ENCODE peak calls at places on chromosomes 7 and 10, in five cellular contexts. N is K562, T is stomach, I is prostate gland, X is upper lobe of left lung. G is an unnamed sample.

GRCh38 chr10:71854031-71854430 is 3.0 kb upstream of the PSAP start:
- DNase-seq in N (no peak), T (no peak), I (no peak), X (no peak), G (no peak)

GRCh38 chr10:580796-581195 is 108.7 kb downstream of the DIP2C start:
- DNase-seq in N (no peak), T (no peak), I (no peak), X (no peak), G (no peak)

GRCh38 chr10:126926568-126926967 is 21.3 kb downstream of the DOCK1 start:
- DNase-seq in N (no peak), T (no peak), I (no peak), X (no peak), G (no peak)

GRCh38 chr7:1256621-1257020 is 23.9 kb downstream of the UNCX start:
- DNase-seq in N (no peak), T (no peak), I (no peak), X (no peak), G (no peak)

GRCh38 chr7:44051611-44052220 is 7.2 kb downstream of the DBNL start:
- DNase-seq in N (no peak), T (no peak), I (no peak), X (no peak), G (no peak)

GRCh38 chr7:29207469-29207868 is 12.9 kb downstream of the CHN2 start:
- DNase-seq in N (no peak), T (no peak), I (no peak), X (no peak), G (no peak)

GRCh38 chr10:101818958-101819633 is 852 bp upstream of the OGA start:
- DNase-seq in N (peak), T (no peak), I (peak), X (no peak), G (no peak)

GRCh38 chr7:75740846-75741497 is 2.2 kb upstream of the HIP1 start:
- DNase-seq in N (peak), T (peak), I (no peak), X (no peak), G (no peak)

GRCh38 chr7:45582136-45582742 is 8.1 kb downstream of the ADCY1 start:
- DNase-seq in N (no peak), T (peak), I (no peak), X (no peak), G (no peak)

GRCh38 chr10:9613338-9613737 is 1404.3 kb upstream of the CELF2 start:
- DNase-seq in N (no peak), T (no peak), I (no peak), X (no peak), G (no peak)

GRCh38 chr7:155993420-155994252 is 181.4 kb upstream of the SHH start:
- DNase-seq in N (no peak), T (peak), I (peak), X (peak), G (no peak)

GRCh38 chr7:103811997-103812396 is 177.5 kb downstream of the RELN start:
- DNase-seq in N (no peak), T (no peak), I (peak), X (no peak), G (no peak)

GRCh38 chr10:3786295-3786981 is 1.4 kb upstream of the KLF6 start:
- DNase-seq in N (peak), T (no peak), I (no peak), X (peak), G (no peak)

GRCh38 chr10:21534611-21535493 is 820 bp downstream of the MLLT10 start:
- DNase-seq in N (peak), T (peak), I (peak), X (peak), G (peak)

GRCh38 chr7:38374507-38374906 is 101.1 kb upstream of the TARP start:
- DNase-seq in N (peak), T (no peak), I (no peak), X (no peak), G (no peak)

GRCh38 chr10:44958196-44958896 is 1.3 kb upstream of the RASSF4 start:
- DNase-seq in N (no peak), T (no peak), I (no peak), X (no peak), G (no peak)

GRCh38 chr7:158655931-158656441 is 48.6 kb downstream of the NCAPG2 start:
- DNase-seq in N (no peak), T (no peak), I (no peak), X (no peak), G (peak)

GRCh38 chr10:127374901-127375300 is 174.2 kb upstream of the NPS start:
- DNase-seq in N (no peak), T (no peak), I (no peak), X (no peak), G (no peak)

GRCh38 chr10:110500515-110500905 is 2.8 kb downstream of the DUSP5 start:
- DNase-seq in N (no peak), T (no peak), I (no peak), X (no peak), G (no peak)

GRCh38 chr7:25549315-25549933 is 321.1 kb upstream of the NPVF start:
- DNase-seq in N (no peak), T (no peak), I (no peak), X (no peak), G (no peak)

GRCh38 chr10:68121862-68122261 is 12.6 kb downstream of the MYPN start:
- DNase-seq in N (no peak), T (no peak), I (no peak), X (peak), G (no peak)

GRCh38 chr7:42763137-42763551 is 148.7 kb downstream of the C7orf25 start:
- DNase-seq in N (no peak), T (no peak), I (no peak), X (no peak), G (no peak)

GRCh38 chr10:48216744-48217143 is 57.8 kb downstream of the FRMPD2 start:
- DNase-seq in N (no peak), T (no peak), I (no peak), X (no peak), G (no peak)

GRCh38 chr7:5590596-5591546 is 167.2 kb upstream of the TNRC18 start:
- DNase-seq in N (no peak), T (no peak), I (no peak), X (no peak), G (no peak)

GRCh38 chr10:51606829-51607228 is 92.6 kb downstream of the CSTF2T start:
- DNase-seq in N (no peak), T (no peak), I (no peak), X (no peak), G (no peak)

GRCh38 chr10:110724116-110724701 is 80.1 kb downstream of the RBM20 start:
- DNase-seq in N (no peak), T (no peak), I (no peak), X (no peak), G (no peak)

GRCh38 chr7:74271742-74272141 is 17.5 kb upstream of the CLIP2 start:
- DNase-seq in N (no peak), T (no peak), I (no peak), X (no peak), G (no peak)

GRCh38 chr10:31723074-31723750 is 205.4 kb downstream of the ARHGAP12 start:
- DNase-seq in N (no peak), T (no peak), I (no peak), X (no peak), G (no peak)

GRCh38 chr10:58644311-58644710 is 131.6 kb downstream of the BICC1 start:
- DNase-seq in N (no peak), T (no peak), I (no peak), X (no peak), G (no peak)

GRCh38 chr10:131970946-131971345 is 10.8 kb downstream of the BNIP3 start:
- DNase-seq in N (no peak), T (no peak), I (no peak), X (peak), G (no peak)

GRCh38 chr7:30321089-30321991 is 36.9 kb downstream of the ZNRF2 start:
- DNase-seq in N (no peak), T (no peak), I (no peak), X (no peak), G (no peak)

DNA sequence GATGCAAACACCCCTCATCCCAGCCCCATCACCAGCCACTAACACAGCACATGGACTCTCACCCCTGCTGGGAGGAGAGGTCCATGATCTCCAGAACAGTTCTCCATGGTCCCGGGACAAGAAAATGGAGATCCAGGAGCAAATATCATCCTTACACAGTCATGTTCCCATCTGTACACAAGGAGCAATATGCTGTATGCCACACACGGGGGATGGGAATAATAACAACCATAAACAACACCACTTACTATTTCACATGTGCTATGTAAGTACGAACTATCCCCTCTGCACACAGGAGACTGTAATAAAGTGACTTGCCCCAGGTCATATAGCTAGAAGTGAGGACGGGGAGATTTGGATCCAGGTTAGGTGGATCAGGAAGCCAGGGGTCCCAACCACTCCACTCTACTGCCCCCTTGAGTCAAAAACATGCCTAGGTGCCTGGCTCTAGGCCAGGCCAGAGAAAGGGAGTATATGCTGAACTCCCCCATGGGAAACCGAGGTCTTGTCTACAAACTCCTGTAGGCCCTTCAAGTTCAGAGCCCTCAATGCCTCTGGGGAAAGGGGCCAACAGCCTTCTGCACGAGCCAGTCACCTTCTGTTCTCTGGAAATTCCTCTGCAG is 34.1 kb downstream of the LRRC20 start:
- DNase-seq in N (peak), T (peak), I (no peak), X (no peak), G (no peak)
- TF ChIP-seq POLR2AphosphoS5 in N (peak), T (no peak), I (no peak), X (no peak), G (no peak)

GRCh38 chr10:124741281-124741921 is 2.8 kb downstream of the FAM53B start:
- DNase-seq in N (peak), T (peak), I (peak), X (no peak), G (peak)
- TF ChIP-seq POLR2AphosphoS5 in N (no peak), T (no peak), I (peak), X (no peak), G (no peak)

GRCh38 chr7:98280791-98281756 is at the start of gene BRI3:
- DNase-seq in N (peak), T (peak), I (peak), X (peak), G (peak)
- TF ChIP-seq POLR2AphosphoS5 in N (no peak), T (peak), I (peak), X (peak), G (no peak)

GRCh38 chr10:35765039-35765662 is 123.1 kb upstream of the FZD8 start:
- DNase-seq in N (peak), T (peak), I (no peak), X (peak), G (no peak)
- TF ChIP-seq POLR2AphosphoS5 in N (no peak), T (no peak), I (no peak), X (no peak), G (no peak)

DNA sequence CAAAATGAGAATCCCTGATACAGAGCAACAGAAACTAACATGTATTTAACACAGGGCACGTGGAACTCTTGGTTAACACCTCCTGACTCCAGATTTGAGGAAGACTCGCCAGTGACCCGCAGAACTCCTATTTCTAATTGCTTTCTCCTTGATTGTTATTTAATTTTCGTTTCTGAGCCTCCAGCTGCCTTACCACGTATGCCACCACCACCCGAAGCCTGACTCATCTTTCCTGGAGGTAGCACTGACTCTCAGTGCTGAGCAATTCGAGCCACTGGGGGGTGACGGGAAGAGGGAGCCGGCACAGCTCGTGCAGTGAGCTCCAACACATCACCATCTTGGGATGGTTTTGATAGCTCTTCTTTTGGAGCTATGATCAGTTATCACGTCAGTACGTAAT is 273.9 kb upstream of the MGMT start:
- DNase-seq in N (no peak), T (no peak), I (no peak), X (no peak), G (no peak)
- TF ChIP-seq POLR2AphosphoS5 in N (no peak), T (no peak), I (no peak), X (no peak), G (no peak)

DNA sequence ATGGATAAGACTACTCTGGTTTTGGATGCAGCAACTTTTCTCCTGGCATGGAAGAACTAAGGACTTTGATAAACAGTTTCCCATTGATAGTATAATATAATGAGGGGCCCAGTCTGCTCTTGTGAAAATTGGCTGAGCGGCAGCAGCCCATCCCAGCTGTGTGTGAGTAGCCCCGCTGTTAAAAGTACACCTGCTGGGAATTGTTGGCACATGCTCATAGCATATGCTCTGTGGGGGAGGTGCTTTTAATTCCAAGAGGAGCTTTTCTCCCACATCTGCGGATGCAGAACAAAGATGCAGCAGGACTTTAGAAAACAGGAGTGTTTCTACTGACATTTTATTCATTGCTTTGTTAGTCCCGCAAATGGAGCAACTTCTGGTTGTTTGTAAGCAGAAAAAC is 19.0 kb downstream of the SRI start:
- DNase-seq in N (no peak), T (no peak), I (no peak), X (no peak), G (no peak)
- TF ChIP-seq POLR2AphosphoS5 in N (no peak), T (no peak), I (no peak), X (no peak), G (no peak)

DNA sequence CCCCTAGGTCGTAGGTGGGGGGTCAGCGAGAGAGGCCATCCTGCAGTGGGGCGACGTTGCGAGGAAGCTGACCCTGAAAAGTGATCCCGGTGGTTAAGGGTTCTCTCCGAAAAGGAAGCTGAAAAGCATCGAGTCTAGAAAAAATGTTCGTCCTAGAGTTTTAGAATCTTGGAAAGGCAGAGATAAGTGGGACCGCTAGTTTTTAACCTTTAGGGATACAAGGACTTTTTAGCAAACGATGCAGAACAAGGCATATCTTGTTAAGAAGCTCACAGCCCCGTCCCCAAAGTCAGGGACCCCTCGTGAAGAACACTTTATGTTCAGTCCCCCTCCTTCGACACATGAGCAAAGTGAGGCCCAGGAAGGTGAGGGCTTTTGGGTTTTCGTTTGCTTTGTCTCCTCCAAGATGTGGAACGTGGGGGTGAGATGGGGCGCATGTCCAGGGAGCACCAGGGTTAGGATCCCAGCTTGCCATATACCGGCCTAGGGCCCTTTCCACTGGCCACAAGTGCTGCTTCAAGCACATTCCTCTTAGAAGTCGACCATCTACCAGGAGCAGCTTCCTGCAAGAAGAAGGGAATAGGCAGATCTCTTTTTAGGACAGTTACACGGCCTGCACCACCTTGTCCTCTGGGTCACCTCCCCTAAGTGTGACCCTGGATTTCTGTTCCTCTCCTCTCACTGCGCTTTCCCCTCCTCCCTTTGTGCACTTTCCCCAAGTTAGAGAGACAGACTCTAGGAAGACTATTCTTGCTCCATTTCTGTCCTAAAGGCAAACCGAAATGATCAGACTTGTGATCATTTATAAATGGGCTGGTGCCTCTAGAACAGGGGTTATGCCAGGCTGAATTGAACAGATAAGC is 969 bp downstream of the SLC35G1 start:
- DNase-seq in N (peak), T (no peak), I (no peak), X (no peak), G (no peak)
- TF ChIP-seq POLR2AphosphoS5 in N (no peak), T (no peak), I (no peak), X (no peak), G (no peak)